ENCODE peak calls at places on chromosomes 5 and 9, in nine cellular contexts. B is HCT116, C is stomach, M is H1, K is sigmoid colon, Z is transverse colon, T is prostate gland, F is GM12878, W is breast epithelium. Q is an unnamed sample.

GRCh38 chr9:130172858-130173461 is 756 bp downstream of the NCS1 start:
- DNase-seq in B (no peak), W (no peak), M (no peak), F (no peak), T (no peak), K (peak), C (no peak), Z (no peak), Q (no peak)

GRCh38 chr5:91077623-91078022 is 305.5 kb downstream of the ARRDC3 start:
- DNase-seq in K (no peak), B (no peak), C (no peak), M (no peak), F (no peak), Z (no peak), T (no peak), W (no peak), Q (no peak)

GRCh38 chr5:115246361-115246991 is 16.2 kb downstream of the PGGT1B start:
- DNase-seq in W (no peak), K (no peak), C (no peak), Z (no peak), M (no peak), B (peak), T (no peak), F (peak), Q (no peak)

GRCh38 chr9:2838984-2839367 is 4.9 kb downstream of the PUM3 start:
- DNase-seq in W (no peak), T (no peak), Z (no peak), K (no peak), M (no peak), F (no peak), C (no peak), B (no peak), Q (no peak)

GRCh38 chr5:74685979-74686631 is 1.1 kb downstream of the HEXB start:
- DNase-seq in M (no peak), T (no peak), F (peak), C (no peak), W (no peak), Z (no peak), B (no peak), K (no peak), Q (peak)

GRCh38 chr5:32222723-32223470 is 48.8 kb upstream of the GOLPH3 start:
- DNase-seq in Z (no peak), T (no peak), M (no peak), W (no peak), K (no peak), C (no peak), F (no peak), B (no peak), Q (no peak)

GRCh38 chr9:114214181-114214580 is 58.8 kb downstream of the COL27A1 start:
- DNase-seq in M (no peak), Z (no peak), W (no peak), F (no peak), K (no peak), B (no peak), C (no peak), T (peak), Q (no peak)

GRCh38 chr9:37769306-37769705 is 15.6 kb downstream of the EXOSC3 start:
- DNase-seq in M (no peak), C (no peak), Z (no peak), B (no peak), W (no peak), T (no peak), K (no peak), F (no peak), Q (no peak)

GRCh38 chr5:65059681-65060598 is 291.2 kb downstream of the CWC27 start:
- DNase-seq in C (no peak), M (no peak), B (no peak), F (peak), W (no peak), Z (no peak), T (no peak), K (no peak), Q (no peak)

GRCh38 chr9:135034106-135034505 is 53.4 kb upstream of the OLFM1 start:
- DNase-seq in K (peak), C (no peak), F (no peak), Z (no peak), T (no peak), W (peak), M (no peak), B (no peak), Q (peak)

GRCh38 chr9:35966433-35966832 is 8.5 kb upstream of the OR2S2 start:
- DNase-seq in M (no peak), C (no peak), K (no peak), W (no peak), T (no peak), Z (no peak), F (no peak), B (no peak), Q (no peak)

GRCh38 chr9:112360047-112360804 is 19.7 kb upstream of the HSDL2 start:
- DNase-seq in T (no peak), M (no peak), C (no peak), B (no peak), Z (no peak), W (no peak), K (no peak), F (no peak), Q (no peak)

GRCh38 chr5:172769598-172770373 is 1.2 kb downstream of the DUSP1 start:
- DNase-seq in M (no peak), T (no peak), K (peak), Z (peak), C (no peak), F (no peak), B (no peak), W (no peak), Q (no peak)

GRCh38 chr9:104921067-104921741 is 6.8 kb downstream of the ABCA1 start:
- DNase-seq in C (no peak), K (no peak), M (no peak), T (no peak), Z (no peak), F (no peak), W (no peak), B (no peak), Q (no peak)

GRCh38 chr5:65811895-65812294 is 89.9 kb downstream of the NLN start:
- DNase-seq in Z (peak), M (no peak), F (no peak), W (no peak), C (peak), T (no peak), K (no peak), B (peak), Q (no peak)

GRCh38 chr5:176486189-176486757 is 38.1 kb downstream of the FAF2 start:
- DNase-seq in T (no peak), B (no peak), M (no peak), Z (no peak), W (no peak), C (no peak), K (no peak), F (no peak), Q (no peak)
- TF ChIP-seq POLR2A in T (no peak), B (no peak), M (no peak), Z (no peak), W (no peak), C (no peak), K (no peak), F (no peak), Q (no peak)

GRCh38 chr9:87499455-87500015 is 1.9 kb downstream of the DAPK1 start:
- DNase-seq in K (no peak), F (no peak), M (no peak), Z (no peak), W (no peak), C (no peak), T (no peak), B (no peak), Q (no peak)

GRCh38 chr9:87497604-87498045 is at the start of gene DAPK1:
- DNase-seq in F (no peak), B (peak), W (no peak), K (peak), M (peak), T (peak), Z (peak), C (peak), Q (no peak)

GRCh38 chr9:87498046-87498815 is 564 bp downstream of the DAPK1 start:
- DNase-seq in T (peak), C (peak), Z (peak), K (peak), M (peak), B (no peak), F (no peak), W (no peak), Q (no peak)

GRCh38 chr9:87500491-87500890 is 2.8 kb downstream of the DAPK1 start:
- DNase-seq in C (no peak), T (no peak), M (no peak), B (no peak), K (no peak), W (no peak), F (no peak), Z (no peak), Q (no peak)

GRCh38 chr9:87498816-87499454 is 1.3 kb downstream of the DAPK1 start:
- DNase-seq in M (no peak), T (no peak), C (no peak), K (no peak), W (no peak), Z (no peak), F (no peak), B (no peak), Q (no peak)
- H3K27ac ChIP-seq in M (no peak), T (peak), C (peak), K (peak), W (no peak), Z (peak), F (peak), B (no peak), Q (peak)

GRCh38 chr5:33905381-33905780 is 13.6 kb upstream of the ADAMTS12 start:
- DNase-seq in T (no peak), K (no peak), F (no peak), B (no peak), M (no peak), C (no peak), Z (no peak), W (no peak), Q (no peak)
- TF ChIP-seq POLR2AphosphoS5 in T (no peak), K (no peak), F (no peak), B (no peak), M (no peak), C (no peak), Z (no peak), W (no peak), Q (no peak)

DNA sequence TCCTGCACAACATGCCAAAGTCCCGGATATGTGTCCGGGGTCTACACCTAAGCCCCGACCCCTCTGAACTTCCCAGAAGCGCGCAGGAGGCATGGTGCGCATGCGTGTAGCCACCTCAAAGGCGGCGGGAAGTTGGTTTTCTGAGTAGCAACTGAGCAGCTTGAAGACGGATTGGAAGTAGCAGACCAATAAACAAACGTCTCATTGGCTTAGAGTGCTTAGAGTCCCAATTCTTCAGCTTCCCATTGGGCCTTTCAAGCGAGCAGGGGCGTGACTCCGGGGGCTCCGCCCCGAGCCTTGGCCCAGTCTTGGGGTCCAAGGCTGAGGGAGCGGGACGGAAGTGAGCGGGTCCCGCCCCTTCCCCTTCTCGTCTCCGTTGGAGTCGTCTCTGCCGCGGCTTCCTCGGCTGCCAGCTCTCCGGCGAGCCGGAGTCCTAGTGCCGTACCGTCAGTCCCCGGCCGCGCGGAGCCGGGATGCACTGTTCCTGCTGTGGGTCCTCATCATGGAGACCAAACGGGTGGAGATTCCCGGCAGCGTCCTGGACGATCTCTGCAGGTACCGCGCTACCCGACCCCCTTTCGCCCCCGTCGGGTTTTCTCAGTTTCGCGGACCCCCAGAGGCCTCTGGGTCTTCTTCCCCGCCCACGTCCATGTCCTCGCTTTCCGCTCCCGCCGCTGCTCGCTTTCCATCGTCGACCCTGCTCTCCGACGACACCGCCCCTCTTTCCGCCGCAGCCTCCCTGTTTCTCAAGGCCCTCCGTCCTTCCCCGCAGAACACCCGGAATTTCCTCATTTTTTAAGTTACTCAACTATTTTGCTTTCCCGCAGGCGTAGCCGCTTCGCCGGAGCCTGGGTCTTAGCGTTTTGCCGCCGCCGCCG is at the start of gene DCP2:
- DNase-seq in C (peak), T (peak), K (peak), Z (peak), M (peak), W (peak), F (peak), B (peak), Q (peak)
- TF ChIP-seq POLR2A in C (peak), T (peak), K (peak), Z (peak), M (peak), W (peak), F (peak), B (peak), Q (no peak)

DNA sequence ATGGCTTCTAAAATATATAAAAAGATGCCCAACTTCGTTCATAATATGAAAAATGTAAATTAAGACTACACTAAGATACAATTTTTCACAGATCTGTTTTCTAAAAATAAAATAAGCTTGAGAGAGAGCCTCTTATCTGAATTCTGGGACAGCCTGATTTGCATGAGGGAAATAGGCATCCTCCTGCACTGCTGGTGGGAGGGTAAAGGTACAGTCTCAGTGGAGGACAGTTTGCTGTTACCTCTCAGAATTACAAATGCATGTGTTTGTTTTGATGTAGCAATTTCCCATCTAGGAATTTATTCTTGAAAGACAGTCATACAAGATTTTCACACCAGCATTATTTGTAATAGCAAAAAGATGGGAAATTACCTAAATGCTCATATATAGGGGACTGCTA is 75.6 kb downstream of the ZSWIM6 start:
- DNase-seq in M (no peak), W (no peak), Z (no peak), K (no peak), C (no peak), F (no peak), B (no peak), T (no peak), Q (no peak)
- H3K27ac ChIP-seq in M (no peak), W (no peak), Z (peak), K (peak), C (no peak), F (no peak), B (no peak), T (no peak), Q (no peak)

GRCh38 chr5:43300112-43300511 is 13.1 kb downstream of the HMGCS1 start:
- DNase-seq in Z (no peak), F (no peak), C (no peak), M (no peak), B (no peak), W (no peak), K (no peak), T (no peak), Q (no peak)
- TF ChIP-seq POLR2AphosphoS5 in Z (no peak), F (no peak), C (no peak), M (no peak), B (no peak), W (no peak), K (no peak), T (no peak), Q (no peak)

DNA sequence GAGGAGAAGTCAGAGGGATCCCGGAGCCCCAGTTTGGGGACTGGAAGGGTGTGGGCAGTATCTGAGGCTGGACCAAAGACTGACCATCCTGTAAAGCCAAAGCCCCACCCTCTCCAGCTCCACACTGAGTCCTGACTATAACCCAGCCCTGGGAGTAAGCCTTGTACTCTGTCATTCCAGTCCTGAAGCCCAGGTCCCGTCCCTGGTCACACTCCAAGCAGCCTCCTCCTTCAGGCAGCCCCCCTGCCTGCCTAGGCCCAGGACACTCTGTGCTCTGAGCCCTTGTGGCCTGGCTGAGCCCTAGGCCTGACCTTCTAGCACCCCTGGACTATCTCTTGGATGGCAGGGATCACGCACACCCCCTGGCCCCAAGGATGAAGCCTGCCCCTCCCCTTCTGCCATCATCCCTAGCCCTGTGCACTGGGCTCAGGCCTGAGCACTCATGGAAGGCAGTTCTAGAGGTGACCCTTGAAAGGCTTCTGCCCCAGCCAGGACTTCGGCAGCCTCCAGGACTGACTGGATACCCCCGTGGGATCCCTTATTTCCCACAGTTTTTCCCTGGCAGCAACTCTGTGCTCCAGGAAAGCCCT is 28.0 kb upstream of the ENHO start:
- DNase-seq in W (no peak), M (peak), T (no peak), F (no peak), K (peak), B (no peak), Z (no peak), C (no peak), Q (no peak)
- TF ChIP-seq POLR2A in W (no peak), M (no peak), T (no peak), F (no peak), K (no peak), B (no peak), Z (no peak), C (no peak), Q (no peak)

Q was measured in suprapubic skin.